ENCODE peak calls at places on chromosome 13, in four cellular contexts. S is HCT116, H is transverse colon, R is GM12891. V is an unnamed sample.

GRCh38 chr13:46687810-46688209 is 109.2 kb downstream of the ESD start:
- DNase-seq in H (no peak), S (peak), R (no peak), V (peak)

GRCh38 chr13:66154981-66155380 is 1075.2 kb downstream of the PCDH9 start:
- DNase-seq in R (no peak), H (no peak), S (no peak), V (no peak)

GRCh38 chr13:90868321-90868920 is 479.1 kb upstream of the MIR17HG start:
- DNase-seq in H (no peak), S (peak), R (no peak), V (peak)

GRCh38 chr13:51590966-51591627 is 6.8 kb downstream of the WDFY2 start:
- DNase-seq in R (no peak), H (no peak), S (no peak), V (peak)

GRCh38 chr13:66958611-66959010 is 271.5 kb downstream of the PCDH9 start:
- DNase-seq in S (no peak), R (no peak), H (no peak), V (no peak)

GRCh38 chr13:21075303-21076264 is 14.2 kb upstream of the LATS2 start:
- DNase-seq in S (no peak), H (no peak), R (peak), V (peak)

GRCh38 chr13:72139192-72139591 is 272.2 kb upstream of the DACH1 start:
- DNase-seq in H (no peak), R (no peak), S (no peak), V (no peak)

GRCh38 chr13:41259875-41260501 is 3.4 kb downstream of the MTRF1 start:
- DNase-seq in S (no peak), H (no peak), R (no peak), V (no peak)

GRCh38 chr13:75365724-75366173 is 116.2 kb downstream of the TBC1D4 start:
- DNase-seq in R (no peak), S (peak), H (no peak), V (no peak)

GRCh38 chr13:73077867-73078266 is 19.1 kb downstream of the KLF5 start:
- DNase-seq in S (no peak), H (no peak), R (no peak), V (no peak)

GRCh38 chr13:23107665-23108064 is 73.1 kb upstream of the SGCG start:
- DNase-seq in H (no peak), R (no peak), S (no peak), V (no peak)

GRCh38 chr13:45941261-45941660 is 89.7 kb upstream of the SIAH3 start:
- DNase-seq in R (no peak), H (no peak), S (no peak), V (no peak)

GRCh38 chr13:113845055-113845454 is 18.8 kb downstream of the GAS6 start:
- DNase-seq in S (no peak), H (peak), R (no peak), V (no peak)

GRCh38 chr13:113970810-113971470 is 2.9 kb downstream of the C13orf46 start:
- DNase-seq in S (no peak), R (no peak), H (peak), V (no peak)

GRCh38 chr13:52926971-52927370 is 78.5 kb upstream of the PCDH8 start:
- DNase-seq in R (no peak), H (no peak), S (no peak), V (no peak)

GRCh38 chr13:68439821-68440220 is 1209.7 kb upstream of the PCDH9 start:
- DNase-seq in R (no peak), H (no peak), S (no peak), V (no peak)

GRCh38 chr13:30864352-30865130 is 41.5 kb upstream of the MEDAG start:
- DNase-seq in R (no peak), H (no peak), S (no peak), V (no peak)

DNA sequence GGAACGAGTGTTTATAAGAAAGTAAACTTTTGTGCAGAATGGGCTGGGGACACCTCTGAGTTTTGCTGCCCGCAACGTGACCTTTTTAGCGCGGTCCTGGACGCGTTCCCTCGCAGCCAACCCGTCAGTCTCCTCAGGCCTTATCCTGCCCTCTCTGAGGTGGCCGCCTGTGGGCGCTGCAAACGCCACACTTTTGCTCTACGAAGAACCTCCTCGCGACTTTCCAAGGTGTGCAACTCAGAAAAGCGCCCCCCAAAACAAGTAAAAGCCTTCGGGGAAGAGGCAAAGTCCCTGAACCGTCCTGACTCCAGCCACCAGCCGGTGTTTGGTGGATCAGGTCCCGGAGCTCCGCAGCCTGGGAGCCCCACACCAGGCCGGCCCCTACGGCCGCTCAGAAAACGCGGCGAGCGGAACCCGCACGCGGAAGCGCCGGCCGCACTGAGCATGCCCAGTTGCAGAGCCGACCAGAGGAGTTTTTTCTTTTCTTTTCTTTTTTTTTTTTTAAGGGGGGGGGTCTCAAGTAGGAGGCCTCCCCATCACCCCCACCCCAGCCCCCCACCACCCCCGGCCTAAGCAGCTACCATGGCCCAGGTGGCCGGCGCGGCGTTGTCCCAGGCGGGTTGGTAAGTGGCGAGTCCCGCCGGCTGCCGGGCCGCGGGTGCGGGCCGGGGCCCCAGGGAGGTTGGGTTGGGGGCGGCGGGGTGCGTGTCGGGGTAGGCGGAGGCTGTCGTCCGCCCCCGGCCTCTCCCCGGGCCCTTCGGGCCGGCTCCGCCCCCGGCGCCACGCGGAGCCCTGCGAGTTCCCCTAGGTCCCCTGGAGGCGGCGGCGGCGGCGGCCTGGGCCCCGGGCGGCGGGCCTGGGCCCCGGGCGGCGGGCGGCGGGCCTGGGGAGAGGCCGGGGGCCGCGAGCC is at the start of gene TDRD3:
- DNase-seq in H (peak), R (peak), S (peak), V (peak)
- TF ChIP-seq POLR2A in H (peak), R (peak), S (no peak), V (peak)

GRCh38 chr13:48575014-48575413 is 42.1 kb upstream of the RCBTB2 start:
- DNase-seq in H (no peak), R (no peak), S (no peak), V (no peak)
- TF ChIP-seq POLR2A in H (no peak), R (no peak), S (no peak), V (no peak)

GRCh38 chr13:98576215-98576945 is 527 bp downstream of the STK24 start:
- DNase-seq in R (peak), S (no peak), H (peak), V (peak)

GRCh38 chr13:98577823-98578285 is 947 bp upstream of the STK24 start:
- DNase-seq in H (no peak), R (no peak), S (no peak), V (no peak)

GRCh38 chr13:98575876-98576214 is 1.1 kb downstream of the STK24 start:
- DNase-seq in R (no peak), H (no peak), S (no peak), V (no peak)

GRCh38 chr13:98575009-98575866 is 1.7 kb downstream of the STK24 start:
- DNase-seq in H (no peak), S (no peak), R (no peak), V (peak)

GRCh38 chr13:98576963-98577822 is at the start of gene STK24:
- DNase-seq in R (peak), S (no peak), H (peak), V (peak)
- TF ChIP-seq POLR2A in R (no peak), S (peak), H (peak), V (peak)

GRCh38 chr13:36214163-36214921 is at the start of gene SOHLH2:
- DNase-seq in H (no peak), R (no peak), S (no peak), V (no peak)
- TF ChIP-seq POLR2A in H (no peak), R (no peak), S (no peak), V (no peak)

GRCh38 chr13:109760951-109761350 is 25.4 kb downstream of the IRS2 start:
- DNase-seq in H (no peak), S (no peak), R (no peak), V (no peak)

GRCh38 chr13:109758937-109759480 is 27.4 kb downstream of the IRS2 start:
- DNase-seq in H (no peak), R (no peak), S (no peak), V (no peak)

GRCh38 chr13:109759609-109760008 is 26.8 kb downstream of the IRS2 start:
- DNase-seq in H (no peak), S (no peak), R (no peak), V (no peak)

GRCh38 chr13:109761695-109762094 is 24.7 kb downstream of the IRS2 start:
- DNase-seq in H (no peak), S (no peak), R (no peak), V (no peak)

DNA sequence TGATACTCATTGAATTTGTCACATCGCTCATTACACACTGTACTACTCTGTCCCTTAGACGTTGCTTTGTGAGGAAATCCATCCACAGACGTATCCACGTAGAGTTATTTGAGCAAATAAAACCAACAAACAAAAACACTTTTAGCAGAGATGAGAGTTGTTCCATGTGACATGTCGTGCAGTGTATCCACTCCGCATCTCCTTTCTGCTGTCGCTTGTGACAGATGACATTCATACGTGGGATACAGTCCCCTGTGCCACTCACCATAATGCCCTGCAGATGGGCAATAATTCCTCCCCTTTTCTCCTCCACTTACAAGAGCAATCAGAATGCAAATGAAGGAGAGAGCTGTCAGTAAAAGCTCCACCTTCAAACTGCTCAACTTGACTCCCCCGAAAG is 26.0 kb downstream of the IRS2 start:
- DNase-seq in H (no peak), R (no peak), S (no peak), V (no peak)
- TF ChIP-seq POLR2A in H (no peak), R (no peak), S (no peak), V (no peak)

DNA sequence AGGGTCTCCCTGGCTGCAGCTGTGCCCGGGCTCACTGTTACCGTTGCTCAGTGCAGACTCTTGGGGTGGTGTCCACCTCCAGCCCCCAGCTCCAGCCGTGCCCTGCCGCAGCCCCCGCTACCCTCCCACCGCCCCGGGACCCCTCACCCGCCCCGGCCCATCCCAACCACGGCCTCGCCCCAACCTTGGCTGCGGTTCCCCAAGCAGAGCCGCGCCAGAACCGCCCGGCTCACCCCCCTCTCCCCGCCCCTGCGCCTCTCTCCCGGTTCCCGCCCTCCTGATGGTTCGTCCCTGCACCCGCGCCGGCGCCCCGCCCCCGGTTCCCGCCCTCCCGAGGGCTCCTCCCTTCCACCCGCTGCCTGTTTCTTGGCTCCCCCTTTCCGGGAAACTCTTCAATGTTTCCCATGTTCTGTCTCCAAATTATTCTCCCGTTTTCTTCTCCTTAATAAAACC is 40.3 kb downstream of the ANKRD10 start:
- DNase-seq in H (peak), R (peak), S (peak), V (peak)
- TF ChIP-seq POLR2A in H (no peak), R (no peak), S (no peak), V (no peak)

GRCh38 chr13:109785141-109785891 is 1.1 kb downstream of the IRS2 start:
- DNase-seq in S (no peak), H (peak), R (no peak), V (peak)
- TF ChIP-seq POLR2A in S (no peak), H (peak), R (no peak), V (no peak)

GRCh38 chr13:44263920-44264610 is 109.6 kb upstream of the SERP2 start:
- DNase-seq in H (no peak), S (no peak), R (no peak), V (no peak)

GRCh38 chr13:44257806-44258205 is 115.8 kb upstream of the SERP2 start:
- DNase-seq in H (no peak), S (no peak), R (no peak), V (peak)

GRCh38 chr13:44259045-44260042 is 114.3 kb upstream of the SERP2 start:
- DNase-seq in S (no peak), H (peak), R (peak), V (peak)
- TF ChIP-seq POLR2A in S (no peak), H (no peak), R (no peak), V (peak)